ENCODE peak calls at places on chromosome 1, in four cellular contexts. F is H1, J is HCT116, L is K562. S is an unnamed sample.

GRCh38 chr1:198771562-198772153 is 132.8 kb downstream of the PTPRC start:
- DNase-seq in F (no peak), L (peak; percentile 20), J (peak; percentile 34), S (no peak)

GRCh38 chr1:230099435-230099834 is 32.4 kb downstream of the GALNT2 start:
- DNase-seq in J (no peak), L (no peak), F (no peak), S (no peak)

GRCh38 chr1:193348126-193349045 is 162.0 kb upstream of the B3GALT2 start:
- DNase-seq in J (no peak), F (no peak), L (no peak), S (no peak)

GRCh38 chr1:84299536-84300260 is 1.8 kb upstream of the SAMD13 start:
- DNase-seq in F (no peak), L (peak; percentile 20), J (no peak), S (no peak)

GRCh38 chr1:101995984-101996731 is 568 bp downstream of the OLFM3 start:
- DNase-seq in F (no peak), J (no peak), L (no peak), S (no peak)

GRCh38 chr1:160405331-160405877 is 5.0 kb downstream of the VANGL2 start:
- DNase-seq in L (no peak), F (no peak), J (no peak), S (no peak)

GRCh38 chr1:206004821-206005220 is 1.6 kb upstream of the RAB7B start:
- DNase-seq in F (no peak), L (no peak), J (no peak), S (no peak)

GRCh38 chr1:41387667-41388091 is 26.4 kb downstream of the FOXO6 start:
- DNase-seq in J (no peak), F (no peak), L (no peak), S (no peak)

GRCh38 chr1:244150665-244151064 is 99.6 kb downstream of the ZBTB18 start:
- DNase-seq in F (no peak), L (no peak), J (no peak), S (no peak)

GRCh38 chr1:93504247-93505033 is 56.5 kb downstream of the FNBP1L start:
- DNase-seq in L (peak; percentile 79), J (no peak), F (no peak), S (no peak)

GRCh38 chr1:158026641-158027040 is 33.2 kb downstream of the KIRREL1 start:
- DNase-seq in L (no peak), F (no peak), J (no peak), S (no peak)

GRCh38 chr1:10379101-10379620 is 19.7 kb upstream of the PGD start:
- DNase-seq in F (no peak), J (no peak), L (no peak), S (no peak)

GRCh38 chr1:10374442-10374860 is 24.4 kb upstream of the PGD start:
- DNase-seq in L (no peak), F (no peak), J (no peak), S (no peak)

GRCh38 chr1:10380594-10381275 is 18.1 kb upstream of the PGD start:
- DNase-seq in L (no peak), F (no peak), J (no peak), S (no peak)

GRCh38 chr1:10379676-10380075 is 19.2 kb upstream of the PGD start:
- DNase-seq in J (no peak), L (no peak), F (no peak), S (no peak)

GRCh38 chr1:10378071-10378841 is 20.6 kb upstream of the PGD start:
- DNase-seq in F (no peak), J (no peak), L (peak; percentile 69), S (no peak)
- TF ChIP-seq SIN3A in F (no peak), J (no peak), L (no peak), S (no peak)

GRCh38 chr1:165452336-165453130 is 7.6 kb upstream of the RXRG start:
- DNase-seq in J (no peak), L (peak; percentile 8), F (no peak), S (no peak)
- H3K4me3 ChIP-seq in J (no peak overlapping the region), L (no peak overlapping the region), F (no peak overlapping the region), S (no peak overlapping the region)

DNA sequence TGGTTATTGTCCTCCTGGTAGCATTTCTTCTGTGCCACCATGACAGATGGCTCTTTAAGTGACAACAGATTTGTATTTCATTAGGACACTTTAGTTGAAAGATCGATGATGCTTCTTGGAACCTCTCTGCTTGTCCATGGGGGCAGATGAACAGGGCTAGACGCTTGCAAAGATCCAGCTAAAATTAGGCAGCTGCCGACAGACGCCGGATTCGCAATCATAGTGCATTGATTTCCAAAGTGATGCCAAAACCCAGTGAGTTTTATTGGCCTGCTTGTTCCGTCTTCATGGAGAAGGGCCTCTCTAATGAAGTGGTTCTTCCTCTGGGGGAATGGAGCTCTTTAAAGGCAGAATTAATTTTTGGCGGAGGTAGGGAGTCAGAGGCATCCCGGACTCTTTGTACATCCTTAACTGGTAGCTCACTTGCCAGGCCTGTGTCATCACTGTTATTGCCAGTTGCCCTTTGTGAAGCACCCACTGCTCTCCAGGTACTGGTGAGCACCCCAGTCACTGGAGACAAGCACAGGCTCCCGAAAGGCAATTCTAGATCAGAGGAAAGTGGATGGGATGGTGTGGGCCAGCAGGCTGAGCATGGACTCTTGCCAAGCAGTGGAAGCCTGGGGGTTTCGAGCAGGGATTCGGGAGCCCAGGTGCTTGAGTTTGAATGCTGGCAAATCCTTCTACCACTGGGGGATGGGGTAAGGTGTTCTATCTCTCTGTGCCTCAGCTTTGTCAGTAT is 551.3 kb downstream of the MATN1 start:
- DNase-seq in J (no peak), L (no peak), F (no peak), S (no peak)
- TF ChIP-seq SIN3A in J (no peak), L (no peak), F (no peak), S (no peak)

GRCh38 chr1:238485906-238486219 is 595.1 kb upstream of the ZP4 start:
- DNase-seq in J (no peak), F (no peak), L (no peak), S (no peak)
- H3K4me3 ChIP-seq in J (no peak overlapping the region), F (peak overlapping the region; percentile 12), L (no peak overlapping the region), S (peak overlapping the region; percentile 76)

GRCh38 chr1:23529146-23530088 is 1.6 kb downstream of the E2F2 start:
- DNase-seq in L (peak; percentile 77), J (no peak), F (no peak), S (no peak)
- TF ChIP-seq SIN3A in L (no peak), J (no peak), F (no peak), S (no peak)

GRCh38 chr1:209674957-209675566 is at the start of gene G0S2:
- DNase-seq in F (no peak), L (peak; percentile 64), J (no peak), S (no peak)
- H3K4me3 ChIP-seq in F (peak within 1 kb of the TSS; percentile 40), L (peak within 1 kb of the TSS; percentile 45), J (no peak within 1 kb of the TSS), S (peak within 1 kb of the TSS; percentile 41)